ENCODE peak calls at places on chromosomes 1 and 21, in five cellular contexts. K is mucosa of descending colon; L is activated naive CD8-positive, alpha-beta T cell treated with anti-CD3 and anti-CD28 coated beads for 36 hours; B is left colon; S is central memory CD8-positive, alpha-beta T cell. Q is an unnamed sample.

GRCh38 chr1:94951509-94952208 is 24.7 kb upstream of the CNN3 start:
- DNase-seq in K (no peak), L (no peak), B (no peak), S (no peak), Q (no peak)

GRCh38 chr1:36831171-36831810 is 203.0 kb downstream of the GRIK3 start:
- DNase-seq in K (no peak), L (no peak), B (no peak), S (no peak), Q (no peak)

GRCh38 chr1:83559090-83559489 is 439.8 kb downstream of the TTLL7 start:
- DNase-seq in K (no peak), L (no peak), B (no peak), S (no peak), Q (no peak)

GRCh38 chr1:56255516-56256181 is 323.7 kb downstream of the PLPP3 start:
- DNase-seq in K (peak), L (no peak), B (peak), S (no peak), Q (peak)

GRCh38 chr1:1318131-1318652 is 6.3 kb downstream of the INTS11 start:
- DNase-seq in K (peak), L (no peak), B (peak), S (no peak), Q (peak)

GRCh38 chr1:93738075-93738622 is 56.5 kb upstream of the BCAR3 start:
- DNase-seq in K (no peak), L (no peak), B (no peak), S (no peak), Q (no peak)

GRCh38 chr1:161838362-161838761 is 72.2 kb downstream of the ATF6 start:
- DNase-seq in K (no peak), L (no peak), B (no peak), S (no peak), Q (no peak)

GRCh38 chr1:25616080-25616931 is at the start of gene MAN1C1:
- DNase-seq in K (peak), L (peak), B (peak), S (peak), Q (peak)

GRCh38 chr1:244391761-244392160 is 59.9 kb downstream of the ADSS2 start:
- DNase-seq in K (no peak), L (no peak), B (no peak), S (no peak), Q (no peak)

GRCh38 chr1:184218436-184218835 is 166.9 kb downstream of the TSEN15 start:
- DNase-seq in K (no peak), L (no peak), B (no peak), S (no peak), Q (no peak)

GRCh38 chr1:29122987-29123870 is 474 bp downstream of the TMEM200B start:
- DNase-seq in K (no peak), L (peak), B (no peak), S (no peak), Q (no peak)

GRCh38 chr1:228472655-228473054 is 14.5 kb upstream of the RNF187 start:
- DNase-seq in K (no peak), L (no peak), B (no peak), S (no peak), Q (no peak)

GRCh38 chr1:41558761-41559171 is 74.3 kb upstream of the EDN2 start:
- DNase-seq in K (no peak), L (no peak), B (no peak), S (no peak), Q (no peak)

GRCh38 chr1:78667939-78668338 is 18.3 kb downstream of the IFI44 start:
- DNase-seq in K (no peak), L (no peak), B (no peak), S (no peak), Q (no peak)

GRCh38 chr1:78222225-78222961 is 176.6 kb downstream of the GIPC2 start:
- DNase-seq in K (no peak), L (no peak), B (no peak), S (no peak), Q (no peak)

GRCh38 chr21:14773777-14774345 is 227.7 kb upstream of the SAMSN1 start:
- DNase-seq in K (peak), L (peak), B (peak), S (peak), Q (peak)

GRCh38 chr1:115829023-115829674 is 11.8 kb downstream of the NHLH2 start:
- DNase-seq in K (peak), L (no peak), B (no peak), S (no peak), Q (peak)

GRCh38 chr21:45908536-45909237 is 72.9 kb upstream of the COL6A1 start:
- DNase-seq in K (no peak), L (no peak), B (no peak), S (no peak), Q (no peak)

GRCh38 chr1:228455715-228456114 is 31.5 kb upstream of the RNF187 start:
- DNase-seq in K (no peak), L (no peak), B (no peak), S (no peak), Q (no peak)

GRCh38 chr1:100794719-100795645 is 75.4 kb downstream of the VCAM1 start:
- DNase-seq in K (no peak), L (no peak), B (no peak), S (no peak), Q (no peak)

GRCh38 chr1:118963456-118964430 is 24.4 kb downstream of the TBX15 start:
- DNase-seq in K (no peak), L (no peak), B (no peak), S (no peak), Q (no peak)

GRCh38 chr1:8059161-8059622 is 33.1 kb upstream of the ERRFI1 start:
- DNase-seq in K (no peak), L (no peak), B (no peak), S (no peak), Q (no peak)

GRCh38 chr1:159091547-159092397 is 15.2 kb upstream of the AIM2 start:
- DNase-seq in K (no peak), L (no peak), B (no peak), S (no peak), Q (no peak)

GRCh38 chr1:184387871-184388670 is 1.2 kb downstream of the C1orf21 start:
- DNase-seq in K (peak), L (no peak), B (peak), S (no peak), Q (peak)

GRCh38 chr1:81364075-81364474 is 436.7 kb upstream of the ADGRL2 start:
- DNase-seq in K (no peak), L (no peak), B (no peak), S (no peak), Q (no peak)

GRCh38 chr1:31764307-31765040 is at the start of gene ADGRB2:
- DNase-seq in K (no peak), L (peak), B (peak), S (no peak), Q (no peak)

GRCh38 chr1:45557422-45557944 is 6.9 kb downstream of the AKR1A1 start:
- DNase-seq in K (no peak), L (no peak), B (no peak), S (no peak), Q (no peak)

GRCh38 chr1:96979869-96980268 is 258.3 kb downstream of the PTBP2 start:
- DNase-seq in K (no peak), L (no peak), B (no peak), S (no peak), Q (no peak)

GRCh38 chr1:187696092-187696491 is 867.3 kb downstream of the PLA2G4A start:
- DNase-seq in K (no peak), L (no peak), B (no peak), S (no peak), Q (no peak)

GRCh38 chr21:46065215-46065992 is 32.5 kb upstream of the COL6A2 start:
- DNase-seq in K (no peak), L (peak), B (no peak), S (no peak), Q (no peak)

GRCh38 chr1:166947398-166948043 is 27.8 kb downstream of the ILDR2 start:
- DNase-seq in K (peak), L (peak), B (peak), S (no peak), Q (no peak)

GRCh38 chr1:13935336-13935735 is 235.3 kb downstream of the PRDM2 start:
- DNase-seq in K (no peak), L (no peak), B (no peak), S (no peak), Q (no peak)

GRCh38 chr1:243414152-243414494 is 158.3 kb downstream of the SDCCAG8 start:
- DNase-seq in K (no peak), L (no peak), B (no peak), S (no peak), Q (no peak)

GRCh38 chr1:53470155-53470554 is 11.0 kb downstream of the DMRTB1 start:
- DNase-seq in K (peak), L (no peak), B (peak), S (no peak), Q (peak)